ENCODE peak calls at places on chromosomes 1 and 21, in eight cellular contexts. One of them, this sample, is unnamed.

GRCh38 chr1:232435746-232436145 is 194.2 kb downstream of the SIPA1L2 start:
- DNase-seq in transverse colon: no peak
- DNase-seq in substantia nigra: no peak
- DNase-seq in cardiac muscle cell: no peak
- DNase-seq in HCT116: no peak
- DNase-seq in brain microvascular endothelial cell: no peak
- DNase-seq in CD4-positive, alpha-beta T cell: no peak
- DNase-seq in foreskin keratinocyte: no peak
- DNase-seq in this sample: peak

GRCh38 chr1:151061012-151061401 is 810 bp downstream of the MLLT11 start:
- DNase-seq in cardiac muscle cell: no peak
- DNase-seq in brain microvascular endothelial cell: no peak
- DNase-seq in foreskin keratinocyte: no peak
- DNase-seq in CD4-positive, alpha-beta T cell: no peak
- DNase-seq in HCT116: no peak
- DNase-seq in substantia nigra: no peak
- DNase-seq in transverse colon: no peak
- DNase-seq in this sample: no peak

GRCh38 chr21:35390013-35390776 is 341.1 kb upstream of the RUNX1 start:
- DNase-seq in substantia nigra: no peak
- DNase-seq in brain microvascular endothelial cell: peak
- DNase-seq in HCT116: no peak
- DNase-seq in transverse colon: no peak
- DNase-seq in cardiac muscle cell: no peak
- DNase-seq in foreskin keratinocyte: peak
- DNase-seq in CD4-positive, alpha-beta T cell: no peak
- DNase-seq in this sample: no peak

GRCh38 chr1:235060607-235061470 is 67.8 kb downstream of the TOMM20 start:
- DNase-seq in CD4-positive, alpha-beta T cell: no peak
- DNase-seq in substantia nigra: no peak
- DNase-seq in cardiac muscle cell: no peak
- DNase-seq in transverse colon: peak
- DNase-seq in HCT116: no peak
- DNase-seq in foreskin keratinocyte: peak
- DNase-seq in brain microvascular endothelial cell: no peak
- DNase-seq in this sample: no peak

GRCh38 chr1:157363660-157364140 is 188.6 kb downstream of the FCRL5 start:
- DNase-seq in brain microvascular endothelial cell: peak
- DNase-seq in transverse colon: peak
- DNase-seq in HCT116: peak
- DNase-seq in substantia nigra: no peak
- DNase-seq in foreskin keratinocyte: no peak
- DNase-seq in cardiac muscle cell: peak
- DNase-seq in CD4-positive, alpha-beta T cell: no peak
- DNase-seq in this sample: no peak

GRCh38 chr1:184890539-184890973 is 83.8 kb downstream of the NIBAN1 start:
- DNase-seq in CD4-positive, alpha-beta T cell: peak
- DNase-seq in cardiac muscle cell: peak
- DNase-seq in foreskin keratinocyte: no peak
- DNase-seq in transverse colon: no peak
- DNase-seq in HCT116: no peak
- DNase-seq in substantia nigra: no peak
- DNase-seq in brain microvascular endothelial cell: peak
- DNase-seq in this sample: no peak

GRCh38 chr1:110112143-110112542 is at the start of gene UBL4B:
- DNase-seq in cardiac muscle cell: no peak
- DNase-seq in CD4-positive, alpha-beta T cell: no peak
- DNase-seq in brain microvascular endothelial cell: no peak
- DNase-seq in transverse colon: no peak
- DNase-seq in HCT116: no peak
- DNase-seq in substantia nigra: no peak
- DNase-seq in foreskin keratinocyte: no peak
- DNase-seq in this sample: no peak

GRCh38 chr1:155321577-155322497 is 1.1 kb downstream of the RUSC1 start:
- DNase-seq in foreskin keratinocyte: no peak
- DNase-seq in brain microvascular endothelial cell: no peak
- DNase-seq in CD4-positive, alpha-beta T cell: no peak
- DNase-seq in substantia nigra: no peak
- DNase-seq in transverse colon: no peak
- DNase-seq in cardiac muscle cell: peak
- DNase-seq in HCT116: no peak
- DNase-seq in this sample: no peak

GRCh38 chr21:38468989-38469388 is 29.3 kb downstream of the ERG start:
- DNase-seq in transverse colon: no peak
- DNase-seq in cardiac muscle cell: no peak
- DNase-seq in substantia nigra: no peak
- DNase-seq in brain microvascular endothelial cell: no peak
- DNase-seq in foreskin keratinocyte: no peak
- DNase-seq in HCT116: no peak
- DNase-seq in CD4-positive, alpha-beta T cell: no peak
- DNase-seq in this sample: no peak

GRCh38 chr1:8667869-8668595 is 149.4 kb downstream of the RERE start:
- DNase-seq in brain microvascular endothelial cell: no peak
- DNase-seq in cardiac muscle cell: peak
- DNase-seq in CD4-positive, alpha-beta T cell: no peak
- DNase-seq in substantia nigra: no peak
- DNase-seq in HCT116: no peak
- DNase-seq in transverse colon: peak
- DNase-seq in foreskin keratinocyte: no peak
- DNase-seq in this sample: no peak

GRCh38 chr21:41766051-41766882 is 585 bp downstream of the RIPK4 start:
- DNase-seq in substantia nigra: no peak
- DNase-seq in transverse colon: no peak
- DNase-seq in foreskin keratinocyte: no peak
- DNase-seq in cardiac muscle cell: no peak
- DNase-seq in HCT116: no peak
- DNase-seq in brain microvascular endothelial cell: no peak
- DNase-seq in CD4-positive, alpha-beta T cell: no peak
- DNase-seq in this sample: no peak

GRCh38 chr1:224534731-224535130 is 81.4 kb upstream of the CNIH3 start:
- DNase-seq in CD4-positive, alpha-beta T cell: no peak
- DNase-seq in cardiac muscle cell: no peak
- DNase-seq in brain microvascular endothelial cell: no peak
- DNase-seq in foreskin keratinocyte: no peak
- DNase-seq in substantia nigra: no peak
- DNase-seq in transverse colon: no peak
- DNase-seq in HCT116: no peak
- DNase-seq in this sample: no peak

GRCh38 chr1:12469493-12469892 is 148.5 kb downstream of the DHRS3 start:
- DNase-seq in foreskin keratinocyte: no peak
- DNase-seq in substantia nigra: no peak
- DNase-seq in CD4-positive, alpha-beta T cell: no peak
- DNase-seq in HCT116: no peak
- DNase-seq in cardiac muscle cell: no peak
- DNase-seq in brain microvascular endothelial cell: no peak
- DNase-seq in transverse colon: no peak
- DNase-seq in this sample: no peak

GRCh38 chr1:87449348-87449963 is 120.8 kb downstream of the LMO4 start:
- DNase-seq in transverse colon: peak
- DNase-seq in HCT116: no peak
- DNase-seq in CD4-positive, alpha-beta T cell: no peak
- DNase-seq in foreskin keratinocyte: peak
- DNase-seq in substantia nigra: no peak
- DNase-seq in brain microvascular endothelial cell: no peak
- DNase-seq in cardiac muscle cell: peak
- DNase-seq in this sample: no peak

GRCh38 chr1:42963378-42964005 is 4.8 kb upstream of the SLC2A1 start:
- DNase-seq in brain microvascular endothelial cell: peak
- DNase-seq in foreskin keratinocyte: no peak
- DNase-seq in CD4-positive, alpha-beta T cell: no peak
- DNase-seq in transverse colon: no peak
- DNase-seq in cardiac muscle cell: no peak
- DNase-seq in HCT116: no peak
- DNase-seq in substantia nigra: no peak
- DNase-seq in this sample: peak

GRCh38 chr1:36643391-36644270 is 160.9 kb upstream of the CSF3R start:
- DNase-seq in substantia nigra: no peak
- DNase-seq in brain microvascular endothelial cell: no peak
- DNase-seq in CD4-positive, alpha-beta T cell: no peak
- DNase-seq in cardiac muscle cell: no peak
- DNase-seq in transverse colon: peak
- DNase-seq in HCT116: no peak
- DNase-seq in foreskin keratinocyte: no peak
- DNase-seq in this sample: no peak

GRCh38 chr1:59033761-59034160 is 249.9 kb upstream of the JUN start:
- DNase-seq in HCT116: no peak
- DNase-seq in brain microvascular endothelial cell: no peak
- DNase-seq in transverse colon: no peak
- DNase-seq in substantia nigra: no peak
- DNase-seq in cardiac muscle cell: no peak
- DNase-seq in foreskin keratinocyte: no peak
- DNase-seq in CD4-positive, alpha-beta T cell: no peak
- DNase-seq in this sample: no peak

GRCh38 chr1:183877321-183877720 is 72.4 kb downstream of the RGL1 start:
- DNase-seq in brain microvascular endothelial cell: no peak
- DNase-seq in substantia nigra: peak
- DNase-seq in HCT116: no peak
- DNase-seq in cardiac muscle cell: no peak
- DNase-seq in foreskin keratinocyte: no peak
- DNase-seq in transverse colon: peak
- DNase-seq in CD4-positive, alpha-beta T cell: no peak
- DNase-seq in this sample: no peak

GRCh38 chr1:183882328-183883167 is 77.6 kb downstream of the RGL1 start:
- DNase-seq in cardiac muscle cell: no peak
- DNase-seq in brain microvascular endothelial cell: no peak
- DNase-seq in transverse colon: no peak
- DNase-seq in foreskin keratinocyte: no peak
- DNase-seq in CD4-positive, alpha-beta T cell: no peak
- DNase-seq in substantia nigra: no peak
- DNase-seq in HCT116: no peak
- DNase-seq in this sample: no peak

GRCh38 chr1:183879477-183879876 is 74.6 kb downstream of the RGL1 start:
- DNase-seq in CD4-positive, alpha-beta T cell: no peak
- DNase-seq in transverse colon: no peak
- DNase-seq in foreskin keratinocyte: no peak
- DNase-seq in brain microvascular endothelial cell: no peak
- DNase-seq in cardiac muscle cell: no peak
- DNase-seq in substantia nigra: no peak
- DNase-seq in HCT116: no peak
- DNase-seq in this sample: no peak

GRCh38 chr1:183881387-183882084 is 76.6 kb downstream of the RGL1 start:
- DNase-seq in CD4-positive, alpha-beta T cell: no peak
- DNase-seq in brain microvascular endothelial cell: peak
- DNase-seq in foreskin keratinocyte: peak
- DNase-seq in cardiac muscle cell: peak
- DNase-seq in transverse colon: no peak
- DNase-seq in HCT116: no peak
- DNase-seq in substantia nigra: no peak
- DNase-seq in this sample: peak

GRCh38 chr1:183879966-183880365 is 75.0 kb downstream of the RGL1 start:
- DNase-seq in CD4-positive, alpha-beta T cell: no peak
- DNase-seq in cardiac muscle cell: no peak
- DNase-seq in substantia nigra: no peak
- DNase-seq in brain microvascular endothelial cell: no peak
- DNase-seq in foreskin keratinocyte: no peak
- DNase-seq in transverse colon: no peak
- DNase-seq in HCT116: no peak
- DNase-seq in this sample: no peak
- H3K27ac ChIP-seq in CD4-positive, alpha-beta T cell: no peak
- H3K27ac ChIP-seq in cardiac muscle cell: no peak
- H3K27ac ChIP-seq in substantia nigra: peak
- H3K27ac ChIP-seq in brain microvascular endothelial cell: no peak
- H3K27ac ChIP-seq in foreskin keratinocyte: no peak
- H3K27ac ChIP-seq in transverse colon: peak
- H3K27ac ChIP-seq in HCT116: no peak
- H3K27ac ChIP-seq in this sample: no peak

GRCh38 chr1:47970882-47971281 is 26.3 kb downstream of the TRABD2B start:
- DNase-seq in transverse colon: no peak
- DNase-seq in CD4-positive, alpha-beta T cell: no peak
- DNase-seq in brain microvascular endothelial cell: no peak
- DNase-seq in HCT116: no peak
- DNase-seq in substantia nigra: no peak
- DNase-seq in foreskin keratinocyte: no peak
- DNase-seq in cardiac muscle cell: no peak
- DNase-seq in this sample: no peak

GRCh38 chr1:47967868-47968267 is 29.3 kb downstream of the TRABD2B start:
- DNase-seq in foreskin keratinocyte: no peak
- DNase-seq in transverse colon: no peak
- DNase-seq in brain microvascular endothelial cell: no peak
- DNase-seq in CD4-positive, alpha-beta T cell: no peak
- DNase-seq in substantia nigra: no peak
- DNase-seq in HCT116: no peak
- DNase-seq in cardiac muscle cell: no peak
- DNase-seq in this sample: no peak

GRCh38 chr1:47971385-47971784 is 25.8 kb downstream of the TRABD2B start:
- DNase-seq in foreskin keratinocyte: no peak
- DNase-seq in CD4-positive, alpha-beta T cell: no peak
- DNase-seq in cardiac muscle cell: no peak
- DNase-seq in substantia nigra: no peak
- DNase-seq in HCT116: no peak
- DNase-seq in brain microvascular endothelial cell: no peak
- DNase-seq in transverse colon: no peak
- DNase-seq in this sample: no peak

GRCh38 chr1:47969478-47969877 is 27.7 kb downstream of the TRABD2B start:
- DNase-seq in brain microvascular endothelial cell: no peak
- DNase-seq in CD4-positive, alpha-beta T cell: no peak
- DNase-seq in substantia nigra: no peak
- DNase-seq in transverse colon: no peak
- DNase-seq in cardiac muscle cell: no peak
- DNase-seq in foreskin keratinocyte: no peak
- DNase-seq in HCT116: no peak
- DNase-seq in this sample: no peak

DNA sequence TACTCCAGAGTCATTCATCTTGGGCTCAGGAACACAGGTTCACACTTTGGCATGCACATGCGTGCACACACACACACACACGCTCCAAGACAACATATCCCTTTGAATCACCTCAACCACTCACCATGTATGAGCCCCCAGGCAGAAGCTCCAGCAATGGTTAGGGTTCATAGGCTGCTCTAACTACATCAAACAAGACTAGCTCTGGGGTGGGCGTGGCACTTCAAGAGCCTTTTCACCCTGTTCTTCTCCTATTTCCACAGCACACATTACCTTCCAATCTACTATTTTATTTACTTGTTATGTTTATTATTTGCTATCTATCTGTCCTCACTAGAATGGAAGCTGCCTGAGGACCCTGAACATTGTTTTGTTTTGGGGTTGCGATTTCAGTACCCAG is 28.7 kb downstream of the TRABD2B start:
- DNase-seq in cardiac muscle cell: no peak
- DNase-seq in brain microvascular endothelial cell: no peak
- DNase-seq in foreskin keratinocyte: no peak
- DNase-seq in HCT116: no peak
- DNase-seq in substantia nigra: no peak
- DNase-seq in CD4-positive, alpha-beta T cell: no peak
- DNase-seq in transverse colon: no peak
- DNase-seq in this sample: no peak
- H3K27ac ChIP-seq in cardiac muscle cell: no peak
- H3K27ac ChIP-seq in brain microvascular endothelial cell: no peak
- H3K27ac ChIP-seq in foreskin keratinocyte: no peak
- H3K27ac ChIP-seq in HCT116: no peak
- H3K27ac ChIP-seq in substantia nigra: no peak
- H3K27ac ChIP-seq in CD4-positive, alpha-beta T cell: no peak
- H3K27ac ChIP-seq in transverse colon: no peak
- H3K27ac ChIP-seq in this sample: no peak

GRCh38 chr21:36909901-36910561 is 56.4 kb downstream of the HLCS start:
- DNase-seq in CD4-positive, alpha-beta T cell: no peak
- DNase-seq in transverse colon: no peak
- DNase-seq in cardiac muscle cell: no peak
- DNase-seq in HCT116: peak
- DNase-seq in foreskin keratinocyte: peak
- DNase-seq in brain microvascular endothelial cell: peak
- DNase-seq in substantia nigra: no peak
- DNase-seq in this sample: peak
- H3K27ac ChIP-seq in CD4-positive, alpha-beta T cell: no peak
- H3K27ac ChIP-seq in transverse colon: no peak
- H3K27ac ChIP-seq in cardiac muscle cell: no peak
- H3K27ac ChIP-seq in HCT116: no peak
- H3K27ac ChIP-seq in foreskin keratinocyte: peak
- H3K27ac ChIP-seq in brain microvascular endothelial cell: peak
- H3K27ac ChIP-seq in substantia nigra: no peak
- H3K27ac ChIP-seq in this sample: peak

GRCh38 chr21:40752125-40752524 is 94.8 kb downstream of the DSCAM start:
- DNase-seq in foreskin keratinocyte: no peak
- DNase-seq in HCT116: no peak
- DNase-seq in cardiac muscle cell: peak
- DNase-seq in substantia nigra: no peak
- DNase-seq in brain microvascular endothelial cell: no peak
- DNase-seq in CD4-positive, alpha-beta T cell: no peak
- DNase-seq in transverse colon: no peak
- DNase-seq in this sample: no peak
- H3K27ac ChIP-seq in foreskin keratinocyte: no peak
- H3K27ac ChIP-seq in HCT116: no peak
- H3K27ac ChIP-seq in cardiac muscle cell: no peak
- H3K27ac ChIP-seq in substantia nigra: no peak
- H3K27ac ChIP-seq in brain microvascular endothelial cell: no peak
- H3K27ac ChIP-seq in CD4-positive, alpha-beta T cell: no peak
- H3K27ac ChIP-seq in transverse colon: no peak
- H3K27ac ChIP-seq in this sample: no peak

This sample was measured in AG04450.